ENCODE peak calls at places on chromosomes 4 and X, in eight cellular contexts. R is PC-9, S is GM12865, E is MM.1S, V is AG09309, D is neural progenitor cell, Q is upper lobe of left lung, Z is K562. B is an unnamed sample.

GRCh38 chrX:40098264-40099045 is 697 bp upstream of the BCOR start:
- DNase-seq in E (peak; percentile 71), S (peak; percentile 81), R (peak; percentile 27), V (no peak), Z (peak; percentile 77), Q (no peak), D (peak; percentile 85), B (peak; percentile 63)

GRCh38 chrX:39855748-39856129 is 242.0 kb downstream of the BCOR start:
- DNase-seq in D (no peak), S (peak; percentile 92), V (no peak), Z (peak; percentile 78), R (no peak), Q (peak; percentile 47), E (peak; percentile 94), B (peak; percentile 11)

GRCh38 chrX:2848806-2849420 is 20.2 kb downstream of the GYG2 start:
- DNase-seq in D (no peak), Z (no peak), V (peak; percentile 40), R (no peak), E (no peak), Q (no peak), S (no peak), B (peak; percentile 56)

GRCh38 chr4:1903035-1903434 is 31.8 kb downstream of the NSD2 start:
- DNase-seq in Z (no peak), Q (no peak), S (no peak), D (no peak), R (no peak), E (no peak), V (no peak), B (no peak)

GRCh38 chr4:2393353-2394270 is 24.8 kb downstream of the ZFYVE28 start:
- DNase-seq in V (no peak), S (peak; percentile 56), D (peak; percentile 79), Q (peak; percentile 40), E (peak; percentile 67), R (peak; percentile 68), Z (peak; percentile 90), B (peak; percentile 29)

GRCh38 chr4:132707955-132708354 is 441.1 kb upstream of the PCDH10 start:
- DNase-seq in R (no peak), Z (no peak), D (no peak), V (no peak), S (no peak), Q (no peak), E (no peak), B (no peak)

GRCh38 chr4:182978152-182978827 is 61.1 kb upstream of the DCTD start:
- DNase-seq in R (no peak), Z (no peak), S (peak; percentile 82), D (no peak), Q (no peak), E (peak; percentile 56), V (no peak), B (peak; percentile 12)

GRCh38 chr4:39390603-39391002 is 16.1 kb upstream of the KLB start:
- DNase-seq in E (no peak), Q (no peak), V (no peak), Z (no peak), S (no peak), D (no peak), R (no peak), B (no peak)

GRCh38 chr4:52866734-52867133 is 4.6 kb downstream of the RASL11B start:
- DNase-seq in E (no peak), R (no peak), D (no peak), Q (no peak), Z (no peak), S (no peak), V (no peak), B (no peak)

GRCh38 chrX:13414006-13414647 is 94.3 kb upstream of the ATXN3L start:
- DNase-seq in R (no peak), Q (no peak), S (no peak), Z (no peak), D (no peak), E (no peak), V (no peak), B (no peak)

GRCh38 chr4:74320559-74321118 is 12.4 kb downstream of the EPGN start:
- DNase-seq in R (peak; percentile 80), Q (peak; percentile 72), S (peak; percentile 60), D (peak; percentile 63), E (peak; percentile 94), Z (peak; percentile 77), V (no peak), B (peak; percentile 70)

GRCh38 chrX:50450324-50450723 is 20.3 kb downstream of the DGKK start:
- DNase-seq in E (no peak), S (no peak), D (no peak), V (no peak), R (no peak), Q (no peak), Z (no peak), B (no peak)

GRCh38 chrX:50447535-50447934 is 23.1 kb downstream of the DGKK start:
- DNase-seq in Q (no peak), S (no peak), E (no peak), V (no peak), Z (no peak), R (no peak), D (no peak), B (no peak)

GRCh38 chrX:50448565-50448964 is 22.1 kb downstream of the DGKK start:
- DNase-seq in Q (peak; percentile 24), S (peak; percentile 10), R (peak; percentile 0), D (no peak), Z (peak; percentile 32), E (no peak), V (no peak), B (no peak)

GRCh38 chrX:50456712-50457484 is 13.7 kb downstream of the DGKK start:
- DNase-seq in V (no peak), E (no peak), R (no peak), Q (no peak), S (no peak), D (no peak), Z (no peak), B (peak; percentile 0)

DNA sequence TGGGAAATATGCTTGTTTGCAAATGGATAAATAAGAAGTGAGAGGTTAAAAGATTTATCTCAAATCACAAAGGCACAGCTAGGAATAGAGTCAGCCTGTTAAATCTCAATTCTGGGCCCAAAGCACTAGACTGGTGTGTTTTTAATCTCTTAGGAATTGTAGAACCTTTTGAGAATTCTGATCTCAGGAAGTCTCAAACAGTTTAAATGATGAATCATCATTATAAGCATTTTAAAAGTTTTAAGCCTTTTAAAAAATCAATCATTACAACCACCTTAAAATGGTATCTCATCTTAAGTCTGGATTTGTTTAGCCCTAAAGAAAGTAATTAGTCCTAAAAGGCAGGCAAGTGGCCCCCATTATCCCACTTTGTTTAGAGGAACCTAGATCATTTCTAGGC is 17.8 kb downstream of the DGKK start:
- DNase-seq in Q (no peak), S (no peak), Z (no peak), V (no peak), E (no peak), D (no peak), R (no peak), B (no peak)
- TF ChIP-seq CTCF in Q (no peak), S (no peak), Z (no peak), V (no peak), E (no peak), D (no peak), R (no peak), B (no peak)

GRCh38 chr4:152894673-152895072 is 41.5 kb upstream of the FHDC1 start:
- DNase-seq in R (peak; percentile 12), Q (no peak), V (no peak), S (no peak), D (no peak), E (no peak), Z (no peak), B (no peak)

GRCh38 chr4:152903658-152904057 is 32.5 kb upstream of the FHDC1 start:
- DNase-seq in D (peak; percentile 38), S (no peak), Q (no peak), Z (no peak), E (no peak), V (no peak), R (no peak), B (no peak)

GRCh38 chr4:152901205-152901604 is 34.9 kb upstream of the FHDC1 start:
- DNase-seq in E (no peak), R (no peak), Z (no peak), Q (no peak), D (no peak), V (no peak), S (no peak), B (no peak)

GRCh38 chr4:152896819-152897218 is 39.3 kb upstream of the FHDC1 start:
- DNase-seq in S (no peak), V (peak; percentile 11), E (no peak), Q (no peak), R (no peak), D (no peak), Z (no peak), B (peak; percentile 39)

GRCh38 chr4:152900395-152900794 is 35.7 kb upstream of the FHDC1 start:
- DNase-seq in E (no peak), Z (no peak), V (no peak), Q (no peak), R (no peak), D (no peak), S (no peak), B (no peak)
- H3K4me3 ChIP-seq in E (no peak overlapping the region), Z (no peak overlapping the region), V (no peak overlapping the region), Q (no peak overlapping the region), R (no peak overlapping the region), D (no peak overlapping the region), S (no peak overlapping the region), B (no peak overlapping the region)

DNA sequence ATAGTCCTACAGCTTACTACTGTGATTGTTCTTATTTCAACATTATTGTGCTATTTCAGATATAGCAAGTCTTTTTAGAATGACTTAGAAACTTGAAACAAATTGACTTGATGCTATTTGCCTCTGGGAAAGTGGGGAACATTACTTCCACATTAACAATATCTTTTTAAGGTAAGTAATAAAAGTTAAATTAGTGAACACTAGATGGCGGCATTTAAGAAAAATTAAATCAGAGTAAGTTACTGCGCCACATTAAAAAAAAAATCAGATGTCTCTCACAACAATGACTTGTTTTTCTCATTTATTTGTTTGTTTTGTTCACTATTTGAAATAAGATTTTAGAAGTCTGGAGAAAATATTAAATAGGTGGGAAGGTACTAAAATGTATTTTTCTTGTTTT is 1026.9 kb upstream of the SLIT2 start:
- DNase-seq in E (peak; percentile 55), R (no peak), S (no peak), V (peak; percentile 23), Z (peak; percentile 6), Q (no peak), D (peak; percentile 38), B (peak; percentile 58)
- TF ChIP-seq CTCF in E (peak; percentile 43), R (peak; percentile 52), S (peak; percentile 4), V (peak; percentile 16), Z (peak; percentile 24), Q (no peak), D (peak; percentile 63), B (peak; percentile 21)

DNA sequence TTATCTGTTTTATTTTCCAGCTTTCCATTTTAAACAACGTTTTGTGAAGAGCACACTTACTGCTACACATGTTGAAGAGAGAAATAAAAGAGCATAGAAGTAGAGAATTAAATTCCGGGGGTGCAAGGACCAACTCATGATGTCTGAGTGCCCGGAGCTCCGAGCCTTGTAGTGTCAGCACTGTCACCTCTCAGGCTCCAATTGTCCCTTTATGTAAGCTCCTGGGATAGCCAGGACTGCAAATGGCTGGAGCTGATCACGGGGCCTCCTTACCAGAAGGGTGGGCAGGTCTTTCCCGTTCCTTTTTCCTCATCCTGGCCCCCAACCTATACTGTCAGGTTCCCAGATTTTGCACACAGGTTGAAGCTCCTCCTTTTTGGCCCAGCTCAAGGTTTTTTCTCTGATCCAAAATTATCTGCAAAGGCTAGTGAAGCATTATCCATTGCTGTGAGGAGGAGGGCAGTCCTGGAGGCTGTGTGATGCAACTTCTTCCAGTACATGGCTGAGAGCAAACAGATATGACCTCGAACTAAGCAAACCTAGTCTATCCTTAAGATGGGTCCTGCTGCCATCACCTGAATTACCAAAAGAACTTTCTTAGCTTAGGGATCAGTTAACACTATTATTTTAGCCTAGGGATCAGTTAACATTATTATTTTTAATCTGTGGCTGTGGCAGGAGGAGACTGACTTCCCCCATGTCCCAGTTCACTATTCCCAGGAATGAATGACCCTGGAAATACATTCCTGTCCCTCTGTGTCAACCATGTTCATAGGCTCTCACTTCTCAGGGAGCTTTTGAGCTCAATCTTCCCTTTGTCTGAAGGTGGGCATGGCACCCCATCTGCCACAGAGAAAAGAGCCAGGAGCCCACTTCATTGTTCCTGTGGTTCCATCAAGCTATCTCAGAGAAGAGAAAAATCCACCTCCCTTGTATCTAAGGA is at the start of gene FGG:
- DNase-seq in S (no peak), Z (no peak), Q (no peak), E (no peak), R (no peak), V (no peak), D (no peak), B (no peak)
- H3K4me3 ChIP-seq in S (no peak within 1 kb of the TSS), Z (no peak within 1 kb of the TSS), Q (no peak within 1 kb of the TSS), E (no peak within 1 kb of the TSS), R (no peak within 1 kb of the TSS), V (no peak within 1 kb of the TSS), D (no peak within 1 kb of the TSS), B (no peak within 1 kb of the TSS)

B was measured in fibroblast of villous mesenchyme.